ENCODE peak calls at places on chromosomes 2 and 18, in seven cellular contexts. H is HCT116, O is right atrium auricular region, B is astrocyte of the spinal cord, R is AG04450, G is thoracic aorta, N is IMR-90. S is an unnamed sample.

GRCh38 chr2:218166791-218167190 is at the start of gene CXCR1:
- DNase-seq in N (no peak), G (no peak), B (no peak), O (no peak), R (no peak), H (no peak), S (no peak)

GRCh38 chr2:11876436-11876835 is 130.0 kb downstream of the LPIN1 start:
- DNase-seq in H (no peak), G (no peak), N (no peak), R (no peak), B (no peak), O (peak), S (no peak)

GRCh38 chr2:229780856-229781773 is 66.8 kb upstream of the DNER start:
- DNase-seq in N (peak), H (peak), G (no peak), B (peak), O (no peak), R (peak), S (peak)

GRCh38 chr2:100902833-100903405 is 83.0 kb downstream of the NPAS2 start:
- DNase-seq in G (no peak), N (peak), R (peak), O (peak), B (peak), H (peak), S (no peak)

GRCh38 chr2:172962824-172963223 is 112.8 kb upstream of the MAP3K20 start:
- DNase-seq in H (no peak), B (peak), N (peak), O (no peak), G (no peak), R (no peak), S (no peak)

GRCh38 chr2:236964291-236964690 is 121.4 kb upstream of the COPS8 start:
- DNase-seq in O (no peak), B (no peak), G (no peak), H (no peak), N (no peak), R (no peak), S (no peak)

GRCh38 chr2:118875298-118875697 is 27.9 kb upstream of the EN1 start:
- DNase-seq in O (no peak), H (no peak), N (no peak), G (no peak), R (no peak), B (no peak), S (no peak)

GRCh38 chr18:9695605-9696004 is 12.5 kb upstream of the RAB31 start:
- DNase-seq in H (no peak), N (no peak), O (no peak), R (no peak), G (no peak), B (no peak), S (no peak)

GRCh38 chr2:212013656-212014055 is 524.9 kb downstream of the ERBB4 start:
- DNase-seq in R (no peak), N (peak), B (no peak), G (no peak), H (no peak), O (no peak), S (no peak)

GRCh38 chr2:38960609-38961320 is 71.1 kb downstream of the ARHGEF33 start:
- DNase-seq in R (no peak), B (no peak), G (no peak), N (no peak), H (no peak), O (no peak), S (no peak)

GRCh38 chr18:61464551-61465102 is 131.4 kb downstream of the CDH20 start:
- DNase-seq in O (no peak), G (no peak), R (no peak), H (no peak), N (no peak), B (peak), S (no peak)

GRCh38 chr2:174328309-174329156 is 6.2 kb upstream of the SP9 start:
- DNase-seq in H (no peak), B (no peak), G (no peak), R (no peak), O (no peak), N (no peak), S (no peak)

GRCh38 chr2:47438084-47438483 is 35.1 kb downstream of the MSH2 start:
- DNase-seq in G (no peak), H (no peak), O (no peak), R (no peak), B (no peak), N (no peak), S (no peak)

GRCh38 chr2:222993920-222994650 is 57.9 kb upstream of the KCNE4 start:
- DNase-seq in B (peak), O (peak), R (peak), N (peak), H (no peak), G (peak), S (peak)

GRCh38 chr18:28115149-28115550 is 61.8 kb downstream of the CDH2 start:
- DNase-seq in N (peak), O (no peak), H (no peak), B (peak), G (no peak), R (peak), S (peak)

GRCh38 chr2:84687498-84688149 is 171.3 kb downstream of the DNAH6 start:
- DNase-seq in O (no peak), B (no peak), G (no peak), R (no peak), N (no peak), H (no peak), S (no peak)

GRCh38 chr2:177295479-177295878 is 31.0 kb upstream of the NFE2L2 start:
- DNase-seq in R (peak), B (peak), G (no peak), N (peak), H (no peak), O (no peak), S (no peak)

GRCh38 chr2:85134255-85135065 is 1.3 kb downstream of the TCF7L1 start:
- DNase-seq in R (no peak), G (no peak), B (peak), H (no peak), O (no peak), N (peak), S (no peak)

GRCh38 chr2:217856159-217856558 is 146.6 kb downstream of the TNS1 start:
- DNase-seq in N (no peak), O (no peak), R (no peak), B (no peak), H (no peak), G (no peak), S (no peak)

GRCh38 chr2:239192456-239192855 is 208.4 kb downstream of the HDAC4 start:
- DNase-seq in B (no peak), N (no peak), G (no peak), R (no peak), O (no peak), H (no peak), S (no peak)

GRCh38 chr2:45765847-45766254 is 114.4 kb downstream of the PRKCE start:
- DNase-seq in N (peak), H (no peak), G (no peak), B (no peak), R (no peak), O (no peak), S (no peak)

GRCh38 chr2:69668598-69668997 is 25.1 kb upstream of the AAK1 start:
- DNase-seq in G (no peak), B (no peak), O (no peak), N (peak), R (no peak), H (no peak), S (no peak)

GRCh38 chr2:55090702-55091101 is 40.5 kb upstream of the RTN4 start:
- DNase-seq in R (no peak), O (no peak), H (no peak), N (peak), B (no peak), G (no peak), S (no peak)

GRCh38 chr2:128786800-128787478 is 468.3 kb upstream of the HS6ST1 start:
- DNase-seq in G (no peak), H (no peak), N (peak), R (no peak), B (no peak), O (peak), S (no peak)

GRCh38 chr2:238099709-238100048 is 461 bp upstream of the ESPNL start:
- DNase-seq in H (no peak), O (peak), G (no peak), R (no peak), B (no peak), N (no peak), S (no peak)

GRCh38 chr18:57353137-57353939 is 981 bp downstream of the ST8SIA3 start:
- DNase-seq in H (no peak), R (no peak), N (no peak), B (no peak), O (no peak), G (no peak), S (no peak)

GRCh38 chr2:84486436-84487115 is 27.5 kb upstream of the SUCLG1 start:
- DNase-seq in G (no peak), R (no peak), B (peak), O (no peak), H (no peak), N (peak), S (peak)

GRCh38 chr2:189016311-189016830 is 42.2 kb downstream of the COL3A1 start:
- DNase-seq in R (no peak), N (no peak), O (no peak), G (no peak), B (no peak), H (no peak), S (no peak)

GRCh38 chr2:109333414-109334194 is 204.6 kb downstream of the SH3RF3 start:
- DNase-seq in G (no peak), R (no peak), B (peak), O (no peak), N (peak), H (no peak), S (no peak)

GRCh38 chr2:131152065-131152464 is 46.9 kb downstream of the PLEKHB2 start:
- DNase-seq in O (no peak), H (no peak), R (no peak), G (no peak), B (no peak), N (no peak), S (no peak)

GRCh38 chr2:150211164-150211631 is 276.3 kb downstream of the RND3 start:
- DNase-seq in G (no peak), O (no peak), H (no peak), R (peak), N (peak), B (peak), S (no peak)

DNA sequence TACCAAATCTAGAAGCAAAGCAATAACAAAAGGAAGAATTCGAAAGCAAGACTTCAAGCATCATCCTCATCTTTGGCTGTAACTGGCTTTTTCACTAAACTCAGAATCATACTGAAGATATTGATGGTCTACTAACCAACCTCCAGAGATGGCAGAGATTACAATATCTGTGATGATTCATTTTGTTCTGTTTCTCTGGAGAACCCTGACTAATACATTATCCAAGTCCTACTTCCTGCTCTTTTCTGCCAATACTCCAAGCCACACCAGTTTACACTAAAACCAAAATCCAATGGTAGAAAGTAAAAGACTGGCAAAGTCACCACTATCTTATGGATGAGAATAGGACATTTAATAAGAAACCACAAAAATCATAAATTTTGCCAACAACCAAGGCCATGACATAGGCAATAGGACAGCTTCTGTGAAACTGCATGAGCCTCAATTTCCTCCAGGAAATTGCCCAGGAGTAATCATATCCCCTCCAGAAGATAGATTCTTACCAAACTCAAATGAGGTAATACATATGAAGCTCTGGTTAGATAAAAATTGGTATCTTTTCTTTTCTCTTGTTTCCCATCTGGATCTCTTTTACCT is 159.8 kb downstream of the METTL4 start:
- DNase-seq in O (no peak), H (no peak), G (no peak), N (peak), B (peak), R (no peak), S (peak)
- H3K4me3 ChIP-seq in O (no peak), H (no peak), G (no peak), N (no peak), B (no peak), R (no peak), S (no peak)

GRCh38 chr2:66446924-66447323 is 12.0 kb downstream of the MEIS1 start:
- DNase-seq in O (no peak), G (no peak), H (no peak), B (peak), N (no peak), R (no peak), S (no peak)

GRCh38 chr2:66445076-66445724 is 10.3 kb downstream of the MEIS1 start:
- DNase-seq in B (peak), N (no peak), R (no peak), G (no peak), O (no peak), H (no peak), S (no peak)

GRCh38 chr2:66447676-66448075 is 12.8 kb downstream of the MEIS1 start:
- DNase-seq in H (no peak), R (no peak), N (no peak), G (no peak), O (no peak), B (peak), S (no peak)

GRCh38 chr2:66445781-66446177 is 10.9 kb downstream of the MEIS1 start:
- DNase-seq in H (no peak), G (no peak), O (no peak), R (no peak), N (no peak), B (peak), S (no peak)

GRCh38 chr2:66446178-66446860 is 11.4 kb downstream of the MEIS1 start:
- DNase-seq in O (no peak), R (no peak), H (no peak), G (no peak), B (peak), N (no peak), S (no peak)
- TF ChIP-seq CTCF in O (no peak), R (no peak), H (no peak), G (no peak), B (no peak), N (no peak), S (no peak)

DNA sequence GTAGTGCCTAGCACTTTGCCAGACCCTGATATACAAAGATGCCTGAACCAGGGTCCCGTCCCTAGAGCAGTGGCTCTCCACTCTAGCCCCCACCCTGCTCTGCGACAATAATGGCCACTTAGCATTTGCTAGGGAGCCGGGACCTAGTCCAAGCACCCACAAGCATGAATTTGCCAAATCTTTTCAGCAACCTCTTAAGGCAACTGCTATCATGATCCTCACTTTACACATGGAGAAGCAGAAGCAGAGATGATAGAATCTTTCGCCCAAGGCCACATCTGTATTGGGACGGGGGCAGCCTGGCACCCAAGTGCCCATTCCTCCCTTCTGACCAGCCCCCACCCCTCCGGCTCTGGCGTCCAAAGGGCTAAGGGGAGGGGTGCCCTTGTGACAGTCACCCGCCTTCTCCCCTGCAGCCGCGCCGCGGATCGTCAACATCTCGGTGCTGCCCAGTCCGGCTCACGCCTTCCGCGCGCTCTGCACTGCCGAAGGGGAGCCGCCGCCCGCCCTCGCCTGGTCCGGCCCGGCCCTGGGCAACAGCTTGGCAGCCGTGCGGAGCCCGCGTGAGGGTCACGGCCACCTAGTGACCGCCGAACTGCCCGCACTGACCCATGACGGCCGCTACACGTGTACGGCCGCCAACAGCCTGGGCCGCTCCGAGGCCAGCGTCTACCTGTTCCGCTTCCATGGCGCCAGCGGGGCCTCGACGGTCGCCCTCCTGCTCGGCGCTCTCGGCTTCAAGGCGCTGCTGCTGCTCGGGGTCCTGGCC is 13.0 kb downstream of the SIGLEC15 start:
- DNase-seq in O (no peak), N (no peak), H (no peak), R (no peak), B (no peak), G (no peak), S (no peak)
- H3K4me3 ChIP-seq in O (no peak), N (no peak), H (no peak), R (no peak), B (no peak), G (peak), S (peak)

GRCh38 chr2:234913208-234913626 is 38.6 kb upstream of the SH3BP4 start:
- DNase-seq in N (peak), B (peak), G (no peak), R (peak), O (no peak), H (no peak), S (no peak)

GRCh38 chr2:234917245-234917975 is 34.4 kb upstream of the SH3BP4 start:
- DNase-seq in B (no peak), G (no peak), R (no peak), O (no peak), H (no peak), N (no peak), S (no peak)

GRCh38 chr2:234912437-234912836 is 39.4 kb upstream of the SH3BP4 start:
- DNase-seq in B (no peak), R (no peak), N (no peak), G (no peak), H (no peak), O (no peak), S (no peak)

GRCh38 chr2:234916674-234917073 is 35.1 kb upstream of the SH3BP4 start:
- DNase-seq in B (no peak), G (no peak), O (no peak), R (no peak), N (no peak), H (no peak), S (no peak)

GRCh38 chr2:234914371-234915154 is 37.3 kb upstream of the SH3BP4 start:
- DNase-seq in H (no peak), B (no peak), O (no peak), R (no peak), G (no peak), N (no peak), S (no peak)
- TF ChIP-seq CTCF in H (no peak), B (no peak), O (no peak), R (no peak), G (no peak), N (no peak), S (no peak)